ENCODE peak calls at places on chromosomes 5 and 9, in ten cellular contexts. One of them, this sample, is unnamed.

GRCh38 chr5:177470759-177471536 is 2.5 kb downstream of the DBN1 start:
- DNase-seq in GM18507: no peak
- DNase-seq in stimulated activated CD4-positive, alpha-beta T cell treated with anti-CD3 and anti-CD28 coated beads, Interleukin-1b, Interleukin-23, amount 100 ng/mL, for 24 hours: no peak
- DNase-seq in RWPE1: no peak
- DNase-seq in substantia nigra: no peak
- DNase-seq in heart left ventricle: no peak
- DNase-seq in aorta: no peak
- DNase-seq in neural progenitor cell: no peak
- DNase-seq in T-helper 9 cell: no peak
- DNase-seq in brain microvascular endothelial cell: peak; percentile 74
- DNase-seq in this sample: no peak

GRCh38 chr9:133632806-133633680 is 3.1 kb upstream of the DBH start:
- DNase-seq in GM18507: no peak
- DNase-seq in stimulated activated CD4-positive, alpha-beta T cell treated with anti-CD3 and anti-CD28 coated beads, Interleukin-1b, Interleukin-23, amount 100 ng/mL, for 24 hours: no peak
- DNase-seq in RWPE1: no peak
- DNase-seq in substantia nigra: no peak
- DNase-seq in heart left ventricle: no peak
- DNase-seq in aorta: no peak
- DNase-seq in neural progenitor cell: no peak
- DNase-seq in T-helper 9 cell: no peak
- DNase-seq in brain microvascular endothelial cell: no peak
- DNase-seq in this sample: no peak

GRCh38 chr5:178130576-178131445 is at the start of gene RMND5B:
- DNase-seq in GM18507: peak; percentile 78
- DNase-seq in stimulated activated CD4-positive, alpha-beta T cell treated with anti-CD3 and anti-CD28 coated beads, Interleukin-1b, Interleukin-23, amount 100 ng/mL, for 24 hours: peak; percentile 77
- DNase-seq in RWPE1: peak; percentile 94
- DNase-seq in substantia nigra: peak; percentile 74
- DNase-seq in heart left ventricle: peak; percentile 90
- DNase-seq in aorta: peak; percentile 96
- DNase-seq in neural progenitor cell: peak; percentile 91
- DNase-seq in T-helper 9 cell: peak; percentile 67
- DNase-seq in brain microvascular endothelial cell: peak; percentile 42
- DNase-seq in this sample: peak; percentile 83

GRCh38 chr9:85425153-85425611 is 316.6 kb downstream of the AGTPBP1 start:
- DNase-seq in GM18507: peak; percentile 45
- DNase-seq in stimulated activated CD4-positive, alpha-beta T cell treated with anti-CD3 and anti-CD28 coated beads, Interleukin-1b, Interleukin-23, amount 100 ng/mL, for 24 hours: peak; percentile 16
- DNase-seq in RWPE1: peak; percentile 81
- DNase-seq in substantia nigra: peak; percentile 45
- DNase-seq in heart left ventricle: peak; percentile 54
- DNase-seq in aorta: peak; percentile 80
- DNase-seq in neural progenitor cell: peak; percentile 84
- DNase-seq in T-helper 9 cell: no peak
- DNase-seq in brain microvascular endothelial cell: peak; percentile 42
- DNase-seq in this sample: peak; percentile 13

GRCh38 chr9:70421272-70422180 is 7.1 kb upstream of the KLF9 start:
- DNase-seq in GM18507: no peak
- DNase-seq in stimulated activated CD4-positive, alpha-beta T cell treated with anti-CD3 and anti-CD28 coated beads, Interleukin-1b, Interleukin-23, amount 100 ng/mL, for 24 hours: no peak
- DNase-seq in RWPE1: no peak
- DNase-seq in substantia nigra: no peak
- DNase-seq in heart left ventricle: no peak
- DNase-seq in aorta: no peak
- DNase-seq in neural progenitor cell: peak; percentile 48
- DNase-seq in T-helper 9 cell: peak; percentile 25
- DNase-seq in brain microvascular endothelial cell: no peak
- DNase-seq in this sample: peak; percentile 63

GRCh38 chr5:142095035-142095434 is 13.5 kb upstream of the NDFIP1 start:
- DNase-seq in GM18507: no peak
- DNase-seq in stimulated activated CD4-positive, alpha-beta T cell treated with anti-CD3 and anti-CD28 coated beads, Interleukin-1b, Interleukin-23, amount 100 ng/mL, for 24 hours: peak; percentile 47
- DNase-seq in RWPE1: no peak
- DNase-seq in substantia nigra: no peak
- DNase-seq in heart left ventricle: no peak
- DNase-seq in aorta: no peak
- DNase-seq in neural progenitor cell: no peak
- DNase-seq in T-helper 9 cell: peak; percentile 28
- DNase-seq in brain microvascular endothelial cell: no peak
- DNase-seq in this sample: no peak

GRCh38 chr9:38058452-38059232 is 10.4 kb downstream of the SHB start:
- DNase-seq in GM18507: no peak
- DNase-seq in stimulated activated CD4-positive, alpha-beta T cell treated with anti-CD3 and anti-CD28 coated beads, Interleukin-1b, Interleukin-23, amount 100 ng/mL, for 24 hours: no peak
- DNase-seq in RWPE1: no peak
- DNase-seq in substantia nigra: no peak
- DNase-seq in heart left ventricle: no peak
- DNase-seq in aorta: no peak
- DNase-seq in neural progenitor cell: no peak
- DNase-seq in T-helper 9 cell: no peak
- DNase-seq in brain microvascular endothelial cell: no peak
- DNase-seq in this sample: no peak

GRCh38 chr5:142922223-142922952 is 152.2 kb downstream of the ARHGAP26 start:
- DNase-seq in GM18507: peak; percentile 17
- DNase-seq in stimulated activated CD4-positive, alpha-beta T cell treated with anti-CD3 and anti-CD28 coated beads, Interleukin-1b, Interleukin-23, amount 100 ng/mL, for 24 hours: no peak
- DNase-seq in RWPE1: peak; percentile 52
- DNase-seq in substantia nigra: no peak
- DNase-seq in heart left ventricle: no peak
- DNase-seq in aorta: no peak
- DNase-seq in neural progenitor cell: peak; percentile 50
- DNase-seq in T-helper 9 cell: no peak
- DNase-seq in brain microvascular endothelial cell: no peak
- DNase-seq in this sample: peak; percentile 75

GRCh38 chr9:99377790-99378775 is 156.0 kb downstream of the SEC61B start:
- DNase-seq in GM18507: no peak
- DNase-seq in stimulated activated CD4-positive, alpha-beta T cell treated with anti-CD3 and anti-CD28 coated beads, Interleukin-1b, Interleukin-23, amount 100 ng/mL, for 24 hours: no peak
- DNase-seq in RWPE1: no peak
- DNase-seq in substantia nigra: no peak
- DNase-seq in heart left ventricle: no peak
- DNase-seq in aorta: no peak
- DNase-seq in neural progenitor cell: peak; percentile 41
- DNase-seq in T-helper 9 cell: no peak
- DNase-seq in brain microvascular endothelial cell: peak; percentile 36
- DNase-seq in this sample: no peak

GRCh38 chr5:66830636-66831035 is 234.4 kb downstream of the MAST4 start:
- DNase-seq in GM18507: no peak
- DNase-seq in stimulated activated CD4-positive, alpha-beta T cell treated with anti-CD3 and anti-CD28 coated beads, Interleukin-1b, Interleukin-23, amount 100 ng/mL, for 24 hours: no peak
- DNase-seq in RWPE1: no peak
- DNase-seq in substantia nigra: no peak
- DNase-seq in heart left ventricle: no peak
- DNase-seq in aorta: no peak
- DNase-seq in neural progenitor cell: no peak
- DNase-seq in T-helper 9 cell: no peak
- DNase-seq in brain microvascular endothelial cell: no peak
- DNase-seq in this sample: peak; percentile 11

GRCh38 chr9:138008081-138008841 is 130.7 kb downstream of the CACNA1B start:
- DNase-seq in GM18507: no peak
- DNase-seq in stimulated activated CD4-positive, alpha-beta T cell treated with anti-CD3 and anti-CD28 coated beads, Interleukin-1b, Interleukin-23, amount 100 ng/mL, for 24 hours: no peak
- DNase-seq in RWPE1: no peak
- DNase-seq in substantia nigra: no peak
- DNase-seq in heart left ventricle: no peak
- DNase-seq in aorta: peak; percentile 55
- DNase-seq in neural progenitor cell: no peak
- DNase-seq in T-helper 9 cell: no peak
- DNase-seq in brain microvascular endothelial cell: no peak
- DNase-seq in this sample: no peak